ENCODE peak calls at places on chromosomes 6 and 20, in nine cellular contexts. Q, V, S, U, E, R, B, J and A are unnamed samples.

GRCh38 chr20:53302695-53303094 is 290.9 kb downstream of the ZNF217 start:
- DNase-seq in Q (no peak), V (no peak), S (no peak), U (no peak), E (no peak), R (no peak), B (no peak), J (no peak), A (no peak)

GRCh38 chr20:9388826-9389187 is 125.6 kb upstream of the LAMP5 start:
- DNase-seq in Q (no peak), V (no peak), S (no peak), U (no peak), E (no peak), R (no peak), B (no peak), J (no peak), A (no peak)

GRCh38 chr6:21845018-21845417 is 251.5 kb downstream of the SOX4 start:
- DNase-seq in Q (no peak), V (no peak), S (peak), U (no peak), E (no peak), R (peak), B (no peak), J (peak), A (no peak)

GRCh38 chr6:40894962-40895799 is 143.8 kb downstream of the UNC5CL start:
- DNase-seq in Q (peak), V (no peak), S (peak), U (no peak), E (no peak), R (peak), B (no peak), J (no peak), A (no peak)

GRCh38 chr6:50925548-50925947 is 106.9 kb downstream of the TFAP2B start:
- DNase-seq in Q (no peak), V (no peak), S (no peak), U (no peak), E (no peak), R (no peak), B (no peak), J (no peak), A (no peak)

GRCh38 chr20:42923348-42923918 is 266.3 kb downstream of the PTPRT start:
- DNase-seq in Q (no peak), V (no peak), S (no peak), U (no peak), E (no peak), R (no peak), B (no peak), J (no peak), A (no peak)

GRCh38 chr6:154514481-154514880 is 4.0 kb upstream of the CNKSR3 start:
- DNase-seq in Q (no peak), V (no peak), S (no peak), U (no peak), E (no peak), R (no peak), B (no peak), J (no peak), A (no peak)

GRCh38 chr20:63076421-63076820 is 69.7 kb upstream of the BHLHE23 start:
- DNase-seq in Q (no peak), V (no peak), S (no peak), U (no peak), E (no peak), R (no peak), B (no peak), J (no peak), A (no peak)

GRCh38 chr20:44706371-44707258 is 8.6 kb upstream of the CCN5 start:
- DNase-seq in Q (peak), V (no peak), S (no peak), U (peak), E (peak), R (no peak), B (no peak), J (peak), A (no peak)

GRCh38 chr6:27890351-27891299 is 21.6 kb downstream of the OR2B2 start:
- DNase-seq in Q (no peak), V (no peak), S (peak), U (peak), E (peak), R (peak), B (peak), J (no peak), A (peak)

GRCh38 chr6:53250137-53250760 is 98.5 kb downstream of the ELOVL5 start:
- DNase-seq in Q (no peak), V (no peak), S (no peak), U (no peak), E (no peak), R (no peak), B (no peak), J (no peak), A (no peak)

GRCh38 chr6:169420912-169421543 is 167.4 kb upstream of the THBS2 start:
- DNase-seq in Q (no peak), V (peak), S (peak), U (no peak), E (no peak), R (peak), B (no peak), J (no peak), A (peak)

GRCh38 chr20:12153616-12154015 is 235.9 kb downstream of the BTBD3 start:
- DNase-seq in Q (no peak), V (no peak), S (no peak), U (peak), E (no peak), R (no peak), B (no peak), J (no peak), A (no peak)

GRCh38 chr6:121435444-121436069 is at the start of gene GJA1:
- DNase-seq in Q (no peak), V (no peak), S (peak), U (peak), E (no peak), R (peak), B (no peak), J (no peak), A (no peak)

GRCh38 chr20:44355503-44356352 is at the start of gene HNF4A:
- DNase-seq in Q (no peak), V (no peak), S (no peak), U (no peak), E (no peak), R (no peak), B (no peak), J (no peak), A (no peak)

GRCh38 chr20:23212011-23212410 is 125.9 kb upstream of the CD93 start:
- DNase-seq in Q (no peak), V (no peak), S (no peak), U (no peak), E (no peak), R (no peak), B (no peak), J (no peak), A (no peak)

GRCh38 chr20:50313223-50313820 is 122.7 kb downstream of the CEBPB start:
- DNase-seq in Q (no peak), V (no peak), S (no peak), U (no peak), E (no peak), R (no peak), B (no peak), J (peak), A (no peak)

GRCh38 chr6:90184334-90185298 is 112.0 kb downstream of the BACH2 start:
- DNase-seq in Q (no peak), V (no peak), S (no peak), U (no peak), E (no peak), R (no peak), B (no peak), J (peak), A (no peak)

GRCh38 chr6:125868996-125869395 is 78.2 kb downstream of the NCOA7 start:
- DNase-seq in Q (peak), V (no peak), S (no peak), U (no peak), E (no peak), R (no peak), B (no peak), J (no peak), A (no peak)

GRCh38 chr20:59452856-59453255 is 151.5 kb upstream of the PHACTR3 start:
- DNase-seq in Q (no peak), V (no peak), S (no peak), U (no peak), E (no peak), R (no peak), B (no peak), J (no peak), A (no peak)

GRCh38 chr6:75300206-75300605 is 15.6 kb upstream of the TMEM30A start:
- DNase-seq in Q (no peak), V (no peak), S (no peak), U (peak), E (no peak), R (no peak), B (no peak), J (no peak), A (no peak)

GRCh38 chr6:150767161-150767560 is 98.3 kb upstream of the MTHFD1L start:
- DNase-seq in Q (no peak), V (no peak), S (no peak), U (no peak), E (no peak), R (no peak), B (no peak), J (no peak), A (no peak)

GRCh38 chr20:14972690-14973089 is 635.3 kb upstream of the FLRT3 start:
- DNase-seq in Q (no peak), V (no peak), S (no peak), U (no peak), E (no peak), R (no peak), B (no peak), J (no peak), A (no peak)

GRCh38 chr20:36861875-36862801 is 13.8 kb upstream of the TLDC2 start:
- DNase-seq in Q (peak), V (peak), S (no peak), U (peak), E (no peak), R (no peak), B (no peak), J (peak), A (no peak)

GRCh38 chr6:139037490-139037889 is 8.9 kb downstream of the ABRACL start:
- DNase-seq in Q (no peak), V (no peak), S (no peak), U (peak), E (no peak), R (no peak), B (no peak), J (no peak), A (no peak)

GRCh38 chr6:128337619-128338018 is 182.8 kb downstream of the PTPRK start:
- DNase-seq in Q (no peak), V (no peak), S (no peak), U (no peak), E (no peak), R (no peak), B (no peak), J (no peak), A (no peak)